ENCODE peak calls at places on chromosomes 5 and 9, in nine cellular contexts. One of them, this sample, is unnamed.

GRCh38 chr5:58042933-58043606 is 416.8 kb downstream of the PLK2 start:
- DNase-seq in activated B cell treated with CpG ODN at 0.5 μM for 24 hours: no peak
- DNase-seq in heart right ventricle: no peak
- DNase-seq in stimulated activated CD4-positive, alpha-beta T cell treated with anti-CD3 and anti-CD28 coated beads, Interleukin-4, amount 100 ng/mL, for 4 hours: no peak
- DNase-seq in progenitor cell of endocrine pancreas: no peak
- DNase-seq in HCEC 1CT: no peak
- DNase-seq in pulmonary artery endothelial cell: no peak
- DNase-seq in M059J: no peak
- DNase-seq in activated T-cell treated with anti-CD3 and anti-CD28 coated beads, Interleukin-2, amount 50 U/mL, for 4 hours: no peak
- DNase-seq in this sample: peak

GRCh38 chr5:154862766-154863165 is 4.3 kb downstream of the CNOT8 start:
- DNase-seq in stimulated activated CD4-positive, alpha-beta T cell treated with anti-CD3 and anti-CD28 coated beads, Interleukin-4, amount 100 ng/mL, for 4 hours: no peak
- DNase-seq in pulmonary artery endothelial cell: no peak
- DNase-seq in HCEC 1CT: no peak
- DNase-seq in progenitor cell of endocrine pancreas: no peak
- DNase-seq in heart right ventricle: no peak
- DNase-seq in activated B cell treated with CpG ODN at 0.5 μM for 24 hours: no peak
- DNase-seq in M059J: no peak
- DNase-seq in activated T-cell treated with anti-CD3 and anti-CD28 coated beads, Interleukin-2, amount 50 U/mL, for 4 hours: no peak
- DNase-seq in this sample: no peak

GRCh38 chr5:171525086-171525485 is 105.6 kb downstream of the FGF18 start:
- DNase-seq in heart right ventricle: no peak
- DNase-seq in HCEC 1CT: no peak
- DNase-seq in pulmonary artery endothelial cell: no peak
- DNase-seq in activated T-cell treated with anti-CD3 and anti-CD28 coated beads, Interleukin-2, amount 50 U/mL, for 4 hours: no peak
- DNase-seq in activated B cell treated with CpG ODN at 0.5 μM for 24 hours: no peak
- DNase-seq in progenitor cell of endocrine pancreas: no peak
- DNase-seq in stimulated activated CD4-positive, alpha-beta T cell treated with anti-CD3 and anti-CD28 coated beads, Interleukin-4, amount 100 ng/mL, for 4 hours: no peak
- DNase-seq in M059J: no peak
- DNase-seq in this sample: no peak

GRCh38 chr5:75277463-75277862 is 40.8 kb upstream of the ANKRD31 start:
- DNase-seq in heart right ventricle: no peak
- DNase-seq in M059J: peak
- DNase-seq in HCEC 1CT: no peak
- DNase-seq in stimulated activated CD4-positive, alpha-beta T cell treated with anti-CD3 and anti-CD28 coated beads, Interleukin-4, amount 100 ng/mL, for 4 hours: no peak
- DNase-seq in progenitor cell of endocrine pancreas: no peak
- DNase-seq in pulmonary artery endothelial cell: no peak
- DNase-seq in activated B cell treated with CpG ODN at 0.5 μM for 24 hours: no peak
- DNase-seq in activated T-cell treated with anti-CD3 and anti-CD28 coated beads, Interleukin-2, amount 50 U/mL, for 4 hours: no peak
- DNase-seq in this sample: no peak

GRCh38 chr9:105608685-105609598 is 51.0 kb downstream of the FKTN start:
- DNase-seq in HCEC 1CT: peak
- DNase-seq in heart right ventricle: peak
- DNase-seq in M059J: peak
- DNase-seq in stimulated activated CD4-positive, alpha-beta T cell treated with anti-CD3 and anti-CD28 coated beads, Interleukin-4, amount 100 ng/mL, for 4 hours: no peak
- DNase-seq in activated B cell treated with CpG ODN at 0.5 μM for 24 hours: no peak
- DNase-seq in pulmonary artery endothelial cell: peak
- DNase-seq in activated T-cell treated with anti-CD3 and anti-CD28 coated beads, Interleukin-2, amount 50 U/mL, for 4 hours: no peak
- DNase-seq in progenitor cell of endocrine pancreas: no peak
- DNase-seq in this sample: peak

GRCh38 chr5:166493042-166493441 is 1798.4 kb upstream of the WWC1 start:
- DNase-seq in activated B cell treated with CpG ODN at 0.5 μM for 24 hours: no peak
- DNase-seq in heart right ventricle: no peak
- DNase-seq in activated T-cell treated with anti-CD3 and anti-CD28 coated beads, Interleukin-2, amount 50 U/mL, for 4 hours: no peak
- DNase-seq in stimulated activated CD4-positive, alpha-beta T cell treated with anti-CD3 and anti-CD28 coated beads, Interleukin-4, amount 100 ng/mL, for 4 hours: no peak
- DNase-seq in M059J: no peak
- DNase-seq in pulmonary artery endothelial cell: no peak
- DNase-seq in progenitor cell of endocrine pancreas: no peak
- DNase-seq in HCEC 1CT: no peak
- DNase-seq in this sample: no peak

GRCh38 chr5:53019320-53019719 is 30.2 kb downstream of the ITGA2 start:
- DNase-seq in HCEC 1CT: peak
- DNase-seq in progenitor cell of endocrine pancreas: no peak
- DNase-seq in heart right ventricle: no peak
- DNase-seq in M059J: peak
- DNase-seq in activated T-cell treated with anti-CD3 and anti-CD28 coated beads, Interleukin-2, amount 50 U/mL, for 4 hours: no peak
- DNase-seq in pulmonary artery endothelial cell: no peak
- DNase-seq in stimulated activated CD4-positive, alpha-beta T cell treated with anti-CD3 and anti-CD28 coated beads, Interleukin-4, amount 100 ng/mL, for 4 hours: no peak
- DNase-seq in activated B cell treated with CpG ODN at 0.5 μM for 24 hours: no peak
- DNase-seq in this sample: peak

GRCh38 chr9:12698293-12698692 is 5.1 kb downstream of the TYRP1 start:
- DNase-seq in heart right ventricle: no peak
- DNase-seq in pulmonary artery endothelial cell: no peak
- DNase-seq in activated B cell treated with CpG ODN at 0.5 μM for 24 hours: no peak
- DNase-seq in HCEC 1CT: peak
- DNase-seq in M059J: peak
- DNase-seq in activated T-cell treated with anti-CD3 and anti-CD28 coated beads, Interleukin-2, amount 50 U/mL, for 4 hours: no peak
- DNase-seq in stimulated activated CD4-positive, alpha-beta T cell treated with anti-CD3 and anti-CD28 coated beads, Interleukin-4, amount 100 ng/mL, for 4 hours: no peak
- DNase-seq in progenitor cell of endocrine pancreas: no peak
- DNase-seq in this sample: no peak

GRCh38 chr9:126965541-126966428 is 51.2 kb downstream of the RALGPS1 start:
- DNase-seq in heart right ventricle: peak
- DNase-seq in stimulated activated CD4-positive, alpha-beta T cell treated with anti-CD3 and anti-CD28 coated beads, Interleukin-4, amount 100 ng/mL, for 4 hours: peak
- DNase-seq in HCEC 1CT: peak
- DNase-seq in M059J: peak
- DNase-seq in activated B cell treated with CpG ODN at 0.5 μM for 24 hours: no peak
- DNase-seq in pulmonary artery endothelial cell: peak
- DNase-seq in progenitor cell of endocrine pancreas: no peak
- DNase-seq in activated T-cell treated with anti-CD3 and anti-CD28 coated beads, Interleukin-2, amount 50 U/mL, for 4 hours: peak
- DNase-seq in this sample: peak

GRCh38 chr9:114428466-114428865 is 40.7 kb upstream of the AKNA start:
- DNase-seq in M059J: no peak
- DNase-seq in progenitor cell of endocrine pancreas: no peak
- DNase-seq in activated T-cell treated with anti-CD3 and anti-CD28 coated beads, Interleukin-2, amount 50 U/mL, for 4 hours: no peak
- DNase-seq in pulmonary artery endothelial cell: no peak
- DNase-seq in activated B cell treated with CpG ODN at 0.5 μM for 24 hours: no peak
- DNase-seq in HCEC 1CT: no peak
- DNase-seq in heart right ventricle: no peak
- DNase-seq in stimulated activated CD4-positive, alpha-beta T cell treated with anti-CD3 and anti-CD28 coated beads, Interleukin-4, amount 100 ng/mL, for 4 hours: no peak
- DNase-seq in this sample: no peak

GRCh38 chr5:115415143-115415491 is 118.7 kb upstream of the CCDC112 start:
- DNase-seq in activated T-cell treated with anti-CD3 and anti-CD28 coated beads, Interleukin-2, amount 50 U/mL, for 4 hours: no peak
- DNase-seq in HCEC 1CT: peak
- DNase-seq in activated B cell treated with CpG ODN at 0.5 μM for 24 hours: no peak
- DNase-seq in M059J: peak
- DNase-seq in stimulated activated CD4-positive, alpha-beta T cell treated with anti-CD3 and anti-CD28 coated beads, Interleukin-4, amount 100 ng/mL, for 4 hours: no peak
- DNase-seq in heart right ventricle: peak
- DNase-seq in progenitor cell of endocrine pancreas: no peak
- DNase-seq in pulmonary artery endothelial cell: peak
- DNase-seq in this sample: peak

GRCh38 chr5:96509721-96510383 is 76.8 kb upstream of the PCSK1 start:
- DNase-seq in pulmonary artery endothelial cell: no peak
- DNase-seq in activated T-cell treated with anti-CD3 and anti-CD28 coated beads, Interleukin-2, amount 50 U/mL, for 4 hours: no peak
- DNase-seq in heart right ventricle: no peak
- DNase-seq in progenitor cell of endocrine pancreas: no peak
- DNase-seq in activated B cell treated with CpG ODN at 0.5 μM for 24 hours: no peak
- DNase-seq in M059J: peak
- DNase-seq in HCEC 1CT: peak
- DNase-seq in stimulated activated CD4-positive, alpha-beta T cell treated with anti-CD3 and anti-CD28 coated beads, Interleukin-4, amount 100 ng/mL, for 4 hours: no peak
- DNase-seq in this sample: peak

GRCh38 chr9:119884411-119884810 is 515.2 kb upstream of the BRINP1 start:
- DNase-seq in activated B cell treated with CpG ODN at 0.5 μM for 24 hours: no peak
- DNase-seq in activated T-cell treated with anti-CD3 and anti-CD28 coated beads, Interleukin-2, amount 50 U/mL, for 4 hours: no peak
- DNase-seq in pulmonary artery endothelial cell: no peak
- DNase-seq in M059J: peak
- DNase-seq in heart right ventricle: no peak
- DNase-seq in stimulated activated CD4-positive, alpha-beta T cell treated with anti-CD3 and anti-CD28 coated beads, Interleukin-4, amount 100 ng/mL, for 4 hours: no peak
- DNase-seq in progenitor cell of endocrine pancreas: no peak
- DNase-seq in HCEC 1CT: no peak
- DNase-seq in this sample: no peak

GRCh38 chr9:129070670-129071525 is 10.0 kb upstream of the DOLPP1 start:
- DNase-seq in progenitor cell of endocrine pancreas: no peak
- DNase-seq in heart right ventricle: no peak
- DNase-seq in activated T-cell treated with anti-CD3 and anti-CD28 coated beads, Interleukin-2, amount 50 U/mL, for 4 hours: no peak
- DNase-seq in M059J: no peak
- DNase-seq in HCEC 1CT: no peak
- DNase-seq in pulmonary artery endothelial cell: no peak
- DNase-seq in activated B cell treated with CpG ODN at 0.5 μM for 24 hours: no peak
- DNase-seq in stimulated activated CD4-positive, alpha-beta T cell treated with anti-CD3 and anti-CD28 coated beads, Interleukin-4, amount 100 ng/mL, for 4 hours: no peak
- DNase-seq in this sample: no peak

GRCh38 chr9:113636165-113636564 is 172.6 kb downstream of the RGS3 start:
- DNase-seq in activated B cell treated with CpG ODN at 0.5 μM for 24 hours: no peak
- DNase-seq in stimulated activated CD4-positive, alpha-beta T cell treated with anti-CD3 and anti-CD28 coated beads, Interleukin-4, amount 100 ng/mL, for 4 hours: no peak
- DNase-seq in HCEC 1CT: no peak
- DNase-seq in progenitor cell of endocrine pancreas: no peak
- DNase-seq in heart right ventricle: no peak
- DNase-seq in pulmonary artery endothelial cell: no peak
- DNase-seq in M059J: no peak
- DNase-seq in activated T-cell treated with anti-CD3 and anti-CD28 coated beads, Interleukin-2, amount 50 U/mL, for 4 hours: no peak
- DNase-seq in this sample: no peak

GRCh38 chr9:34636791-34637355 is 714 bp downstream of the SIGMAR1 start:
- DNase-seq in progenitor cell of endocrine pancreas: no peak
- DNase-seq in stimulated activated CD4-positive, alpha-beta T cell treated with anti-CD3 and anti-CD28 coated beads, Interleukin-4, amount 100 ng/mL, for 4 hours: no peak
- DNase-seq in HCEC 1CT: peak
- DNase-seq in pulmonary artery endothelial cell: no peak
- DNase-seq in heart right ventricle: no peak
- DNase-seq in M059J: no peak
- DNase-seq in activated T-cell treated with anti-CD3 and anti-CD28 coated beads, Interleukin-2, amount 50 U/mL, for 4 hours: no peak
- DNase-seq in activated B cell treated with CpG ODN at 0.5 μM for 24 hours: no peak
- DNase-seq in this sample: no peak

GRCh38 chr5:115168829-115169391 is 798 bp downstream of the TRIM36 start:
- DNase-seq in M059J: no peak
- DNase-seq in stimulated activated CD4-positive, alpha-beta T cell treated with anti-CD3 and anti-CD28 coated beads, Interleukin-4, amount 100 ng/mL, for 4 hours: no peak
- DNase-seq in pulmonary artery endothelial cell: no peak
- DNase-seq in heart right ventricle: no peak
- DNase-seq in activated B cell treated with CpG ODN at 0.5 μM for 24 hours: no peak
- DNase-seq in HCEC 1CT: no peak
- DNase-seq in progenitor cell of endocrine pancreas: no peak
- DNase-seq in activated T-cell treated with anti-CD3 and anti-CD28 coated beads, Interleukin-2, amount 50 U/mL, for 4 hours: no peak
- DNase-seq in this sample: peak

GRCh38 chr9:132631280-132631679 is 38.5 kb downstream of the DDX31 start:
- DNase-seq in pulmonary artery endothelial cell: no peak
- DNase-seq in M059J: peak
- DNase-seq in activated T-cell treated with anti-CD3 and anti-CD28 coated beads, Interleukin-2, amount 50 U/mL, for 4 hours: no peak
- DNase-seq in stimulated activated CD4-positive, alpha-beta T cell treated with anti-CD3 and anti-CD28 coated beads, Interleukin-4, amount 100 ng/mL, for 4 hours: no peak
- DNase-seq in HCEC 1CT: peak
- DNase-seq in progenitor cell of endocrine pancreas: no peak
- DNase-seq in heart right ventricle: no peak
- DNase-seq in activated B cell treated with CpG ODN at 0.5 μM for 24 hours: no peak
- DNase-seq in this sample: no peak

GRCh38 chr9:8287970-8288369 is 488.4 kb upstream of the DMAC1 start:
- DNase-seq in pulmonary artery endothelial cell: no peak
- DNase-seq in activated T-cell treated with anti-CD3 and anti-CD28 coated beads, Interleukin-2, amount 50 U/mL, for 4 hours: no peak
- DNase-seq in progenitor cell of endocrine pancreas: no peak
- DNase-seq in heart right ventricle: no peak
- DNase-seq in HCEC 1CT: no peak
- DNase-seq in M059J: no peak
- DNase-seq in activated B cell treated with CpG ODN at 0.5 μM for 24 hours: no peak
- DNase-seq in stimulated activated CD4-positive, alpha-beta T cell treated with anti-CD3 and anti-CD28 coated beads, Interleukin-4, amount 100 ng/mL, for 4 hours: no peak
- DNase-seq in this sample: no peak